ENCODE peak calls at places on chromosomes 2 and 18, in six cellular contexts. One of them, this sample, is unnamed.

GRCh38 chr2:45452866-45453265 is 158.2 kb downstream of the SRBD1 start:
- DNase-seq in IMR-90: peak; percentile 96
- DNase-seq in A549: no peak
- DNase-seq in HepG2: no peak
- DNase-seq in K562: no peak
- DNase-seq in GM12878: no peak
- DNase-seq in this sample: no peak

GRCh38 chr2:150438654-150439053 is 48.8 kb downstream of the RND3 start:
- DNase-seq in IMR-90: no peak
- DNase-seq in A549: no peak
- DNase-seq in HepG2: no peak
- DNase-seq in K562: no peak
- DNase-seq in GM12878: no peak
- DNase-seq in this sample: no peak

GRCh38 chr2:173984866-173985588 is 19.9 kb upstream of the SP3 start:
- DNase-seq in IMR-90: no peak
- DNase-seq in A549: no peak
- DNase-seq in HepG2: no peak
- DNase-seq in K562: no peak
- DNase-seq in GM12878: no peak
- DNase-seq in this sample: no peak

GRCh38 chr2:11505652-11506610 is 27.9 kb upstream of the GREB1 start:
- DNase-seq in IMR-90: no peak
- DNase-seq in A549: no peak
- DNase-seq in HepG2: peak; percentile 97
- DNase-seq in K562: no peak
- DNase-seq in GM12878: peak; percentile 35
- DNase-seq in this sample: no peak

GRCh38 chr2:37869756-37870155 is 55.3 kb upstream of the RMDN2 start:
- DNase-seq in IMR-90: peak; percentile 21
- DNase-seq in A549: no peak
- DNase-seq in HepG2: no peak
- DNase-seq in K562: no peak
- DNase-seq in GM12878: no peak
- DNase-seq in this sample: no peak

GRCh38 chr2:63861220-63861822 is 19.6 kb downstream of the UGP2 start:
- DNase-seq in IMR-90: peak; percentile 58
- DNase-seq in A549: peak; percentile 32
- DNase-seq in HepG2: peak; percentile 54
- DNase-seq in K562: peak; percentile 39
- DNase-seq in GM12878: no peak
- DNase-seq in this sample: peak; percentile 39

GRCh38 chr2:126620302-126620701 is 35.7 kb upstream of the GYPC start:
- DNase-seq in IMR-90: no peak
- DNase-seq in A549: no peak
- DNase-seq in HepG2: no peak
- DNase-seq in K562: no peak
- DNase-seq in GM12878: no peak
- DNase-seq in this sample: no peak

GRCh38 chr2:27584597-27584996 is 1.8 kb downstream of the ZNF512 start:
- DNase-seq in IMR-90: no peak
- DNase-seq in A549: no peak
- DNase-seq in HepG2: no peak
- DNase-seq in K562: no peak
- DNase-seq in GM12878: no peak
- DNase-seq in this sample: no peak

GRCh38 chr2:26849056-26850001 is 1.4 kb downstream of the DPYSL5 start:
- DNase-seq in IMR-90: no peak
- DNase-seq in A549: no peak
- DNase-seq in HepG2: no peak
- DNase-seq in K562: peak; percentile 28
- DNase-seq in GM12878: no peak
- DNase-seq in this sample: peak; percentile 31

GRCh38 chr2:72993147-72993546 is 75.8 kb downstream of the EMX1 start:
- DNase-seq in IMR-90: peak; percentile 13
- DNase-seq in A549: peak; percentile 89
- DNase-seq in HepG2: peak; percentile 58
- DNase-seq in K562: peak; percentile 86
- DNase-seq in GM12878: peak; percentile 3
- DNase-seq in this sample: peak; percentile 75

GRCh38 chr2:110675679-110676078 is 2.2 kb downstream of the BUB1 start:
- DNase-seq in IMR-90: no peak
- DNase-seq in A549: no peak
- DNase-seq in HepG2: no peak
- DNase-seq in K562: no peak
- DNase-seq in GM12878: no peak
- DNase-seq in this sample: no peak

GRCh38 chr2:74712223-74713053 is 58.4 kb downstream of the SEMA4F start:
- DNase-seq in IMR-90: no peak
- DNase-seq in A549: no peak
- DNase-seq in HepG2: no peak
- DNase-seq in K562: no peak
- DNase-seq in GM12878: no peak
- DNase-seq in this sample: no peak

GRCh38 chr2:223093436-223093839 is 41.4 kb downstream of the KCNE4 start:
- DNase-seq in IMR-90: peak; percentile 72
- DNase-seq in A549: no peak
- DNase-seq in HepG2: no peak
- DNase-seq in K562: no peak
- DNase-seq in GM12878: no peak
- DNase-seq in this sample: no peak

GRCh38 chr2:190150413-190150812 is 87.9 kb upstream of the MSTN start:
- DNase-seq in IMR-90: no peak
- DNase-seq in A549: no peak
- DNase-seq in HepG2: no peak
- DNase-seq in K562: no peak
- DNase-seq in GM12878: no peak
- DNase-seq in this sample: no peak

GRCh38 chr2:136764397-136765255 is 719 bp upstream of the THSD7B start:
- DNase-seq in IMR-90: no peak
- DNase-seq in A549: no peak
- DNase-seq in HepG2: no peak
- DNase-seq in K562: no peak
- DNase-seq in GM12878: no peak
- DNase-seq in this sample: no peak

GRCh38 chr18:8890957-8891464 is 185.7 kb downstream of the MTCL1 start:
- DNase-seq in IMR-90: peak; percentile 97
- DNase-seq in A549: peak; percentile 68
- DNase-seq in HepG2: peak; percentile 39
- DNase-seq in K562: peak; percentile 65
- DNase-seq in GM12878: no peak
- DNase-seq in this sample: peak; percentile 20

GRCh38 chr18:57154389-57154788 is 7.5 kb downstream of the BOD1L2 start:
- DNase-seq in IMR-90: no peak
- DNase-seq in A549: no peak
- DNase-seq in HepG2: no peak
- DNase-seq in K562: no peak
- DNase-seq in GM12878: no peak
- DNase-seq in this sample: no peak

GRCh38 chr2:225002039-225002655 is 40.1 kb downstream of the DOCK10 start:
- DNase-seq in IMR-90: peak; percentile 78
- DNase-seq in A549: peak; percentile 10
- DNase-seq in HepG2: peak; percentile 54
- DNase-seq in K562: peak; percentile 18
- DNase-seq in GM12878: peak; percentile 60
- DNase-seq in this sample: peak; percentile 50

GRCh38 chr2:26610504-26611335 is 30.4 kb downstream of the CIB4 start:
- DNase-seq in IMR-90: no peak
- DNase-seq in A549: no peak
- DNase-seq in HepG2: peak; percentile 36
- DNase-seq in K562: no peak
- DNase-seq in GM12878: no peak
- DNase-seq in this sample: no peak

DNA sequence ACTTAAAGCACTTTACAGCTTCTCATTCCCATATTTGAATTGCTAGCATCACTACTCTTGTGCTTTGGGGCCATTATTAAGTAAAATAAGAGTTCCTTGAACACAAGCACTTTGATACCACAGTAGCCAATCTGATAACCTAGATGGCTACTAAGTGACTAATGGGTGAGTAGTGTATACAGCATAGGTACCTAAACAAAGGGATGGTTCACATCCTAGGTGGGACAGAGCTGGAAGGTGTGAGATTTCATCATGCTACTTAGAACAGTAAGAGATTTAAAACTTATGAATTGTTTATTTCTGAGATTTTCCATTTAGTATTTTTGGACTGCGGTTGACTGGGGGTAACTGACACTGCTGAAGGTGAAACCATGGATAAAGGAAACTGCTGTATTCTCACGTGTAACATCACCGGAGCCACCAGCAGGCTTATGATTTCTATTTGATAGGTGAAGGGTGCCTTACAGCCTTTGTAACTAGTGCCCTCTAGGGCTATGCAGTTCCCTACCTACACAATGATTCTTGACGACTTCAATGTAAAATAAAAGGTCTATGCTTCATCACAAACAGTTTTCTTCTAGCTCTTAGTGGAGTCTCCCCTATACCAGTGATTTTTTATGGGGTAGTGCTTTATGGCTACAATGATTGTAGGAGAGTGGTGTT is 22.1 kb upstream of the CRIM1 start:
- DNase-seq in IMR-90: no peak
- DNase-seq in A549: no peak
- DNase-seq in HepG2: no peak
- DNase-seq in K562: no peak
- DNase-seq in GM12878: no peak
- DNase-seq in this sample: no peak
- TF ChIP-seq BHLHE40 in IMR-90: no peak
- TF ChIP-seq BHLHE40 in A549: no peak
- TF ChIP-seq BHLHE40 in HepG2: no peak
- TF ChIP-seq BHLHE40 in K562: no peak
- TF ChIP-seq BHLHE40 in GM12878: no peak
- TF ChIP-seq BHLHE40 in this sample: no peak

GRCh38 chr18:26531600-26532150 is 16.7 kb downstream of the KCTD1 start:
- DNase-seq in IMR-90: no peak
- DNase-seq in A549: no peak
- DNase-seq in HepG2: no peak
- DNase-seq in K562: no peak
- DNase-seq in GM12878: no peak
- DNase-seq in this sample: no peak
- TF ChIP-seq BHLHE40 in IMR-90: no peak
- TF ChIP-seq BHLHE40 in A549: no peak
- TF ChIP-seq BHLHE40 in HepG2: no peak
- TF ChIP-seq BHLHE40 in K562: no peak
- TF ChIP-seq BHLHE40 in GM12878: no peak
- TF ChIP-seq BHLHE40 in this sample: no peak

GRCh38 chr2:98454073-98454472 is 9.4 kb downstream of the INPP4A start:
- DNase-seq in IMR-90: no peak
- DNase-seq in A549: no peak
- DNase-seq in HepG2: no peak
- DNase-seq in K562: no peak
- DNase-seq in GM12878: no peak
- DNase-seq in this sample: no peak

GRCh38 chr2:98455494-98455976 is 10.9 kb downstream of the INPP4A start:
- DNase-seq in IMR-90: peak; percentile 64
- DNase-seq in A549: no peak
- DNase-seq in HepG2: no peak
- DNase-seq in K562: no peak
- DNase-seq in GM12878: peak; percentile 68
- DNase-seq in this sample: no peak

GRCh38 chr2:98452396-98453027 is 7.9 kb downstream of the INPP4A start:
- DNase-seq in IMR-90: no peak
- DNase-seq in A549: no peak
- DNase-seq in HepG2: no peak
- DNase-seq in K562: no peak
- DNase-seq in GM12878: no peak
- DNase-seq in this sample: no peak

GRCh38 chr2:98453531-98453930 is 8.9 kb downstream of the INPP4A start:
- DNase-seq in IMR-90: no peak
- DNase-seq in A549: no peak
- DNase-seq in HepG2: no peak
- DNase-seq in K562: no peak
- DNase-seq in GM12878: no peak
- DNase-seq in this sample: no peak

DNA sequence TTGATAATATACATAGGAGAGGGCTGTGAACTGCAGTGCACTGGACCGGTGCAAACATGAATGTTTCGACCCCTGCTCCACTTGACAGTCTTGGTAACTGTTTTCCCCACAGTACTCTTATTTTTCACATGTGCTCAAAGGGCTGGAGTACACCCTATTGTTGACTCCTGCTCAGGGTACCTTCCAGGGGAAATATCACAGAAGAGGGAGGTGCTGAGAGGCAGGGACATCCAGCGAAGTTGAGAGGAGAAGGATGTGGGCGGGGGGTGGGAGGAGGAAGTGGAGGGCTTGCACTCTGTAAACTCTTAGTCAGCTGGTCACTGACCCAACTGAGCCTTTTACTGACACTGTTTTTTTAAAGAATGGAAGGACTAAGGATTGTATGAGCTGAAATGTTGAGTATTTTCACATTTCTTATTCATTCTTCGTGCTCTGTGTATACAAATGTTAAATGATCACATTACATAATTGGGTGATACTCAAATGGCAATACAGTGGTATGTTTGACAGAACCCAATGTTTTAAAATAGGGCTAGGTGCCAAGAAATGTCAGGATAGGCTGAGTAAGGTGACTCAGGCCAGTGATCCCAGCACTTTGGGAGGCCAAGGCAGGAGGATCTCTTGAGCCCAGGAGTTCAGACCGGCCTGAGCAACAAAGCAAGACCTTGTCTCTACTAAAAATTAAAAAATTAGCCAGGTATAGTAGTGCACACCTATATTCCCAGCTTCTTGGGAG is 10.0 kb downstream of the INPP4A start:
- DNase-seq in IMR-90: peak; percentile 49
- DNase-seq in A549: no peak
- DNase-seq in HepG2: no peak
- DNase-seq in K562: peak; percentile 49
- DNase-seq in GM12878: no peak
- DNase-seq in this sample: peak; percentile 4
- TF ChIP-seq BHLHE40 in IMR-90: no peak
- TF ChIP-seq BHLHE40 in A549: no peak
- TF ChIP-seq BHLHE40 in HepG2: no peak
- TF ChIP-seq BHLHE40 in K562: no peak
- TF ChIP-seq BHLHE40 in GM12878: no peak
- TF ChIP-seq BHLHE40 in this sample: no peak

GRCh38 chr2:9258501-9258900 is 51.9 kb downstream of the ASAP2 start:
- DNase-seq in IMR-90: no peak
- DNase-seq in A549: no peak
- DNase-seq in HepG2: no peak
- DNase-seq in K562: no peak
- DNase-seq in GM12878: no peak
- DNase-seq in this sample: no peak
- TF ChIP-seq BHLHE40 in IMR-90: no peak
- TF ChIP-seq BHLHE40 in A549: no peak
- TF ChIP-seq BHLHE40 in HepG2: no peak
- TF ChIP-seq BHLHE40 in K562: no peak
- TF ChIP-seq BHLHE40 in GM12878: no peak
- TF ChIP-seq BHLHE40 in this sample: no peak